ENCODE peak calls at places on chromosomes 16 and 17, in six cellular contexts. U, V, L, X, Z and B are unnamed samples. For H3K4me1, the result is how much of the 10 kb centered on the place peaks cover.

GRCh38 chr17:36864230-36864629 is 73.0 kb upstream of the LHX1 start:
- DNase-seq in L (no peak), Z (no peak), U (peak), V (no peak), X (no peak), B (no peak)

GRCh38 chr17:17808706-17809432 is 27.9 kb downstream of the SREBF1 start:
- DNase-seq in V (peak), L (peak), Z (peak), U (no peak), X (no peak), B (peak)

GRCh38 chr17:31489295-31490018 is 98.0 kb downstream of the RAB11FIP4 start:
- DNase-seq in U (no peak), V (no peak), Z (peak), X (peak), L (no peak), B (no peak)

GRCh38 chr17:81890447-81891302 is 711 bp downstream of the ALYREF start:
- DNase-seq in U (peak), L (peak), Z (peak), V (peak), X (no peak), B (peak)

GRCh38 chr16:17359778-17360177 is 111.0 kb downstream of the XYLT1 start:
- DNase-seq in L (peak), U (peak), V (peak), Z (no peak), X (no peak), B (no peak)

GRCh38 chr17:19719365-19720209 is 3.2 kb upstream of the SLC47A2 start:
- DNase-seq in Z (peak), U (peak), X (no peak), V (peak), L (no peak), B (no peak)

GRCh38 chr17:15483416-15483815 is 16.0 kb upstream of the CDRT4 start:
- DNase-seq in U (no peak), Z (no peak), V (no peak), X (no peak), L (no peak), B (no peak)

GRCh38 chr16:67150058-67150832 is 553 bp downstream of the B3GNT9 start:
- DNase-seq in U (peak), Z (peak), V (peak), L (no peak), X (no peak), B (peak)

GRCh38 chr16:16093625-16094332 is 129.5 kb downstream of the ABCC6 start:
- DNase-seq in V (no peak), X (no peak), U (no peak), Z (no peak), L (no peak), B (no peak)

GRCh38 chr17:49959183-49959935 is 9.6 kb upstream of the DLX4 start:
- DNase-seq in U (no peak), Z (no peak), V (peak), X (peak), L (no peak), B (no peak)

GRCh38 chr17:73237714-73238113 is 24.0 kb downstream of the CPSF4L start:
- DNase-seq in X (no peak), V (no peak), Z (no peak), L (no peak), U (no peak), B (no peak)

GRCh38 chr17:36870618-36871002 is 66.7 kb upstream of the LHX1 start:
- DNase-seq in V (no peak), Z (no peak), L (no peak), X (no peak), U (no peak), B (no peak)

GRCh38 chr16:84689126-84689525 is 10.7 kb upstream of the USP10 start:
- DNase-seq in V (peak), Z (peak), U (no peak), L (no peak), X (no peak), B (no peak)

GRCh38 chr16:5045499-5046115 is 11.9 kb upstream of the NAGPA start:
- DNase-seq in L (no peak), V (no peak), Z (no peak), U (no peak), X (no peak), B (no peak)

GRCh38 chr16:79042141-79042540 is 558.4 kb downstream of the MAF start:
- DNase-seq in Z (no peak), L (no peak), V (no peak), X (no peak), U (no peak), B (no peak)

GRCh38 chr16:52545157-52545543 is 1.8 kb downstream of the TOX3 start:
- DNase-seq in Z (no peak), X (no peak), L (no peak), V (peak), U (no peak), B (no peak)

GRCh38 chr16:14505846-14506245 is 124.2 kb downstream of the PARN start:
- DNase-seq in L (no peak), Z (no peak), U (peak), V (peak), X (no peak), B (no peak)

GRCh38 chr17:9241774-9242496 is 220.6 kb downstream of the NTN1 start:
- DNase-seq in Z (no peak), X (no peak), V (no peak), U (no peak), L (no peak), B (no peak)

GRCh38 chr17:38571833-38572274 is 33.9 kb downstream of the SRCIN1 start:
- DNase-seq in L (no peak), V (no peak), X (no peak), Z (no peak), U (peak), B (no peak)

GRCh38 chr17:46159686-46160085 is 33.5 kb downstream of the KANSL1 start:
- DNase-seq in Z (no peak), X (no peak), L (no peak), U (no peak), V (peak), B (no peak)

GRCh38 chr17:77962349-77962748 is 3.8 kb downstream of the TNRC6C start:
- DNase-seq in U (no peak), L (no peak), X (no peak), Z (no peak), V (no peak), B (no peak)

GRCh38 chr16:10245002-10245401 is 62.8 kb upstream of the GRIN2A start:
- DNase-seq in L (no peak), V (no peak), U (peak), Z (no peak), X (no peak), B (no peak)

GRCh38 chr16:67017810-67018488 is 11.0 kb upstream of the CBFB start:
- DNase-seq in Z (peak), X (peak), V (peak), U (peak), L (peak), B (peak)

GRCh38 chr17:43578699-43579569 is 32.8 kb upstream of the ETV4 start:
- DNase-seq in V (peak), L (peak), Z (peak), X (no peak), U (peak), B (peak)

GRCh38 chr16:72988568-72988967 is 59.4 kb downstream of the ZFHX3 start:
- DNase-seq in Z (no peak), L (no peak), V (no peak), X (no peak), U (no peak), B (no peak)
- H3K4me1 ChIP-seq in Z (half or more), L (under half), V (half or more), X (under half), U (under half), B (under half)

DNA sequence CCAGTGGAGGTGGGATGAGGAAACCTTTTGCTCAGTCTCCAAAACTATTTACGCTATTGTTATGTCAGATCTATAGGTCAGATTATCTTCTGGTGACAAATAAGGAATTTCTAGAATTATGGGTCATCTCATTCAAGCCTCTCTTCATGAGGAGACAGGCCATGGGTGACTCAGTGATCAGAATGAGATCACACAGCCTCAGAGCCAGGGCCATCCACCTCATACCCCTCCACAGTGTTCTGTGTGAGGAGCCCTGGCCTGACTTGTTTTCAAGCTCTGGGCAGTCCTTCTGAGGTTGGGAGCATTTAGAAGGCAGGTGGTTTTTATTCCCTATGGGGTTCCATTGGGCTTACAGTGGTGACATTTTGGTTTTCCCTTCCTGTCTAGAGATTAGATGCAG is 26.5 kb downstream of the YPEL2 start:
- DNase-seq in X (no peak), V (peak), U (no peak), Z (no peak), L (no peak), B (no peak)
- H3K4me2 ChIP-seq in X (no peak), V (peak), U (peak), Z (no peak), L (no peak), B (no peak)

DNA sequence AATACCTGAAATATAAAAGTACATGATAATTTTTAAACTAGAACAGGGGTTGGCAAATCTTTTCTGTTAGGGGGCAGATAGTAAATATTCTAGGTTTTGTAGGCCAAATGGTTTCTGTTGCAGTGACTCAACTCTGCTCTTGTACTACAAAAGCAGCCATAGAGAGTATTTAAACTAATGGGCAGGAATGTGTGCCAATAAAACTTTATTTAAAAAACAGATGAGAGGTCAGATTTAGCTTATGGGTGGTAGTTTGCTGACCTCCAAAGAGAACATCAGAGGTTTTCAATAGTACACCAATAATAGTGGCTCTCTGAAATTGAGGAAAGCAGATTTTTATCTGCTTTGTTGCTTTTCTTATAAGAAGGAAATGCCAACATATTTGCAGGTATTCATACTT is 15.2 kb upstream of the FAM20A start:
- DNase-seq in Z (no peak), X (no peak), L (no peak), V (no peak), U (no peak), B (no peak)
- TF ChIP-seq EZH2phosphoT487 in Z (no peak), X (no peak), L (no peak), V (no peak), U (no peak), B (no peak)

GRCh38 chr17:4534515-4534914 is 20.7 kb downstream of the MYBBP1A start:
- DNase-seq in V (no peak), U (peak), X (no peak), Z (no peak), L (no peak), B (no peak)

GRCh38 chr17:4534928-4535666 is 20.1 kb downstream of the MYBBP1A start:
- DNase-seq in U (no peak), X (no peak), Z (no peak), V (no peak), L (no peak), B (no peak)

GRCh38 chr17:4536259-4536741 is 18.9 kb downstream of the MYBBP1A start:
- DNase-seq in L (no peak), Z (no peak), U (no peak), X (no peak), V (peak), B (no peak)

GRCh38 chr17:4536742-4537411 is 18.3 kb downstream of the MYBBP1A start:
- DNase-seq in Z (no peak), X (no peak), U (no peak), L (no peak), V (peak), B (no peak)

DNA sequence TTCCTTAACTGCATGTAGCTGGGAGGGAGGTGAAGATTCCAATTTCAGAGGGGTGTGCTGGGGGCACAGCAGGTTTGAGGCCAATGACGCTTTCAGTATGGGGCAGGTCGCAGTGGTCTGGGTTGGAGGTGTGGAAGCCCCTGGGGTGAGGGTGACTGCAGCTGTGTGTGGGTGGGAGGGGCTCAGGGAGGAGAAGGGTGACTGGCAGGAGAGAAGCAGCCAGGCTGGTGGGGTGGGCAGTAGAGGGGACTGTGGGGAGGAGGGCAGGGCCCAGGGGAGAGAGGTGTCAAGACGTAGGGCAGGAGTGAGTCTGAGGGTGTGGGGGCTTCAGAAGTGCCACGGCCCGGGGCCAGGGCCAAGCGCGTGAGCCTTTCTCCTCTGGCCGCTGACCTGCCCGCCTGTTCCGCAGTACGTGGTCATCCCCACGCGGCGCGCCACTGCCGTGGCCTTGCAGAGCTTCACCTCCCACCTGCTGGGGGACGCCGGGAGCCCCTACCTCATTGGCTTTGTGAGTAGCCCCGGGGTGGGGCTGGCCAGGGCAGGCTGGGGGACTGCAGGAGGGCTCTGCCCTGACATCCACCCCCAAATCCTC is 19.4 kb downstream of the MYBBP1A start:
- DNase-seq in U (no peak), L (no peak), V (no peak), Z (no peak), X (no peak), B (no peak)
- H3K4me1 ChIP-seq in U (under half), L (under half), V (under half), Z (under half), X (under half), B (under half)

GRCh38 chr17:67441052-67441738 is 64.1 kb downstream of the PITPNC1 start:
- DNase-seq in Z (peak), U (no peak), L (peak), V (peak), X (peak), B (no peak)
- H3K4me2 ChIP-seq in Z (peak), U (peak), L (peak), V (peak), X (peak), B (no peak)